ENCODE peak calls at places on chromosomes 16 and 17, in seven cellular contexts. F is foreskin fibroblast; Q is stimulated activated effector memory CD8-positive, alpha-beta T cell treated with anti-CD3 and anti-CD28 coated beads, Interleukin-12 subunit alpha, Interleukin-12 subunit beta, amount 100 ng/mL, for 72 hours; D is EL; L is AML-193; U is NCI-H146; W is AG04450. A is an unnamed sample.

GRCh38 chr16:30183961-30184429 is 593 bp downstream of the CORO1A start:
- DNase-seq in D (no peak), W (no peak), F (no peak), U (no peak), L (peak; percentile 77), Q (peak; percentile 43), A (no peak)

GRCh38 chr16:22425036-22425801 is 50.8 kb upstream of the CDR2 start:
- DNase-seq in Q (no peak), W (no peak), L (no peak), F (peak; percentile 86), U (no peak), D (peak; percentile 28), A (no peak)

GRCh38 chr17:17300624-17301568 is 2.3 kb upstream of the NT5M start:
- DNase-seq in L (no peak), F (peak; percentile 82), D (peak; percentile 71), W (no peak), U (no peak), Q (peak; percentile 10), A (peak; percentile 54)

GRCh38 chr16:11635127-11635652 is 33.1 kb upstream of the SNN start:
- DNase-seq in U (peak; percentile 49), Q (no peak), L (no peak), W (no peak), D (no peak), F (no peak), A (no peak)

GRCh38 chr16:70590722-70591438 is 55.5 kb upstream of the IL34 start:
- DNase-seq in Q (no peak), F (no peak), D (no peak), U (no peak), W (no peak), L (no peak), A (no peak)

GRCh38 chr16:19687279-19687678 is 30.7 kb downstream of the KNOP1 start:
- DNase-seq in Q (no peak), D (no peak), U (no peak), W (no peak), F (no peak), L (no peak), A (no peak)

GRCh38 chr17:75673487-75673886 is 6.3 kb downstream of the SAP30BP start:
- DNase-seq in L (no peak), W (no peak), D (no peak), F (peak; percentile 30), U (no peak), Q (no peak), A (no peak)

GRCh38 chr17:628507-628941 is 86.1 kb downstream of the VPS53 start:
- DNase-seq in F (peak; percentile 6), Q (no peak), D (no peak), L (no peak), W (no peak), U (no peak), A (no peak)

GRCh38 chr16:48524348-48525200 is 85.4 kb downstream of the N4BP1 start:
- DNase-seq in W (no peak), F (no peak), D (no peak), L (no peak), U (no peak), Q (no peak), A (no peak)

GRCh38 chr17:33778505-33779398 is 476.3 kb upstream of the CCL2 start:
- DNase-seq in Q (peak; percentile 9), F (peak; percentile 67), W (peak; percentile 45), U (peak; percentile 24), D (peak; percentile 52), L (peak; percentile 46), A (peak; percentile 67)

GRCh38 chr16:2963611-2964415 is at the start of gene KREMEN2:
- DNase-seq in D (peak; percentile 50), Q (no peak), U (peak; percentile 96), L (peak; percentile 12), F (peak; percentile 46), W (no peak), A (no peak)

GRCh38 chr17:50482516-50482915 is 3.9 kb downstream of the RSAD1 start:
- DNase-seq in L (peak; percentile 88), U (peak; percentile 69), Q (peak; percentile 75), F (peak; percentile 98), W (peak; percentile 91), D (peak; percentile 97), A (peak; percentile 98)

GRCh38 chr16:13435873-13436474 is 484.0 kb upstream of the ERCC4 start:
- DNase-seq in Q (no peak), U (no peak), L (no peak), D (no peak), W (no peak), F (no peak), A (no peak)

GRCh38 chr16:1953734-1954133 is 755 bp downstream of the RPL3L start:
- DNase-seq in F (no peak), U (no peak), W (no peak), Q (no peak), L (no peak), D (no peak), A (no peak)

GRCh38 chr16:24348511-24349290 is 92.6 kb downstream of the CACNG3 start:
- DNase-seq in F (no peak), Q (no peak), W (no peak), D (no peak), L (no peak), U (no peak), A (no peak)

GRCh38 chr17:75250009-75250471 is 11.4 kb downstream of the GGA3 start:
- DNase-seq in F (peak; percentile 60), Q (peak; percentile 45), W (no peak), L (no peak), U (no peak), D (no peak), A (peak; percentile 82)